ENCODE peak calls at places on chromosomes 12 and 14, in nine cellular contexts. L is epithelial cell of proximal tubule, E is stomach, J is MM.1S, I is GM23338, B is mammary epithelial cell, Q is ovary, W is fibroblast of lung, R is A549. K is an unnamed sample.

GRCh38 chr12:74794522-74794921 is 256.9 kb downstream of the ATXN7L3B start:
- DNase-seq in Q (no peak), B (peak; percentile 0), W (no peak), L (no peak), R (no peak), I (no peak), E (no peak), J (no peak), K (no peak)

GRCh38 chr14:36805116-36805515 is 143.5 kb downstream of the PAX9 start:
- DNase-seq in W (no peak), I (peak; percentile 29), R (no peak), L (no peak), J (no peak), B (no peak), E (no peak), Q (no peak), K (no peak)

GRCh38 chr14:92613008-92613658 is 99.6 kb downstream of the RIN3 start:
- DNase-seq in E (no peak), B (no peak), I (peak; percentile 89), R (no peak), J (no peak), W (no peak), Q (no peak), L (no peak), K (no peak)

GRCh38 chr12:82097877-82098276 is 260.3 kb downstream of the CCDC59 start:
- DNase-seq in J (no peak), I (no peak), Q (no peak), W (no peak), L (no peak), E (no peak), R (no peak), B (no peak), K (no peak)

GRCh38 chr14:92780865-92781264 is 13.2 kb upstream of the GOLGA5 start:
- DNase-seq in I (no peak), Q (no peak), W (no peak), J (no peak), E (no peak), R (no peak), L (no peak), B (no peak), K (no peak)

GRCh38 chr12:238116-238515 is 24.2 kb upstream of the SLC6A12 start:
- DNase-seq in W (no peak), L (no peak), I (no peak), J (no peak), R (no peak), B (no peak), Q (no peak), E (no peak), K (no peak)

GRCh38 chr12:59620326-59620725 is 24.5 kb downstream of the SLC16A7 start:
- DNase-seq in Q (no peak), R (no peak), I (no peak), B (no peak), J (no peak), L (no peak), W (no peak), E (no peak), K (no peak)

GRCh38 chr12:12701457-12701856 is 5.5 kb upstream of the GPR19 start:
- DNase-seq in L (no peak), I (peak; percentile 75), E (no peak), W (no peak), B (no peak), R (no peak), J (no peak), Q (no peak), K (no peak)

GRCh38 chr14:93085916-93086315 is 29.8 kb downstream of the ITPK1 start:
- DNase-seq in Q (no peak), B (peak; percentile 55), L (peak; percentile 23), E (no peak), I (peak; percentile 64), J (no peak), W (no peak), R (no peak), K (no peak)

GRCh38 chr14:103628684-103629502 is at the start of gene KLC1:
- DNase-seq in R (peak; percentile 71), E (peak; percentile 87), L (no peak), B (peak; percentile 73), J (peak; percentile 41), I (peak; percentile 86), Q (peak; percentile 92), W (peak; percentile 64), K (no peak)

GRCh38 chr14:54117401-54117800 is 160.8 kb upstream of the BMP4 start:
- DNase-seq in J (no peak), W (no peak), E (no peak), Q (no peak), I (no peak), B (no peak), L (no peak), R (no peak), K (no peak)

GRCh38 chr14:64502476-64503183 is 1.0 kb downstream of the ZBTB25 start:
- DNase-seq in B (peak; percentile 52), J (peak; percentile 26), Q (peak; percentile 36), R (no peak), I (peak; percentile 50), E (peak; percentile 43), L (no peak), W (peak; percentile 21), K (no peak)

GRCh38 chr12:21940972-21941521 is at the start of gene ABCC9:
- DNase-seq in Q (peak; percentile 72), L (no peak), R (no peak), W (peak; percentile 48), I (peak; percentile 63), E (peak; percentile 28), J (no peak), B (no peak), K (no peak)

GRCh38 chr12:43805149-43805856 is 814 bp downstream of the TWF1 start:
- DNase-seq in L (no peak), B (peak; percentile 16), E (no peak), J (peak; percentile 21), R (peak; percentile 5), Q (no peak), I (peak; percentile 8), W (peak; percentile 12), K (no peak)

GRCh38 chr14:100374891-100375272 is 51.7 kb downstream of the SLC25A47 start:
- DNase-seq in R (no peak), W (no peak), Q (no peak), B (peak; percentile 9), I (no peak), J (no peak), E (no peak), L (no peak), K (no peak)

DNA sequence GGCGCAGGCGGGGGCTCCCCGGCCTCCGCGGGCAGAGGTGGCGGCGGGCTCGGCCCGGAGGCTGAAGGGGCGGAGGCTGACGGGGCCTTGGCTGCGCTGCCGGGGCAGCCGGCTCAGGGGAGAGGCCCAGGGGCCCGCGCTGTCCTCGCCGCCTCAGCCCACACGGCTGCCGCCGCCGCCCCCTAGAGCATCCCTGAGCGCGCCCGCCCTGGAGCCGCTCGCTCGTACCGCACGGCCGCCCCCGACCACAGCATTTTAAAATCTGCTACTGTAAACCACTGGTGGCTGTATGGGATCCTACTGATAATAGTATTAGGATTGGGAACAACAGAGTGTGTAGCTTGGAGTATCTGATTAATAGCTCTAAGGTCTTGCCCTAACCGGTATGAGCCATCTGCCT is 22.2 kb upstream of the EDDM3A start:
- DNase-seq in B (no peak), L (no peak), I (peak; percentile 66), R (no peak), J (no peak), Q (no peak), E (no peak), W (no peak), K (no peak)
- H3K4me3 ChIP-seq in B (peak overlapping the region; percentile 38), L (no peak overlapping the region), I (peak overlapping the region; percentile 45), R (no peak overlapping the region), J (no peak overlapping the region), Q (no peak overlapping the region), E (no peak overlapping the region), W (no peak overlapping the region), K (no peak overlapping the region)

DNA sequence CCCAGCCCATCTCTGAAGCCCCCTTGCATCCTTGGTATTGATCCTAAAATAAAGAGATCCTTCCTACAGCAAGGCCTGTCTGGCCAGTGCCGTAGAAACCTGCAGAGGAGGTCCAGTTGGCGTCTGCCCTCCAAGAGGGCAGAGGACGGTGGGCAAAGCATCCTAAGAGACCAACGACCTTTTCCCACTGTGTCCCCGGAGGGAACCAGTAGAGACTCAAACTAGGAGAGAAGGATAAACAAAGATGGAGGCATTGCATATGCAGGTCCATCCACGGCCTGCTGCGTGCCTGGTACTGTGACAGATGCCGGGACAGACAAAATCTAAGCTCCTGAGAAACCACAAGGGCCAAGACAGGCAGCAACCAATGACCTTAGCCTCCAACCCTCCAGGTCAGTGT is 3.8 kb downstream of the NCKAP5L start:
- DNase-seq in L (no peak), I (no peak), J (no peak), B (no peak), Q (no peak), R (no peak), W (no peak), E (no peak), K (no peak)
- H3K4me3 ChIP-seq in L (no peak overlapping the region), I (no peak overlapping the region), J (no peak overlapping the region), B (no peak overlapping the region), Q (no peak overlapping the region), R (no peak overlapping the region), W (no peak overlapping the region), E (no peak overlapping the region), K (no peak overlapping the region)

GRCh38 chr12:106417926-106418910 is 60.7 kb downstream of the POLR3B start:
- DNase-seq in Q (no peak), J (no peak), I (no peak), R (no peak), L (peak; percentile 56), E (no peak), W (peak; percentile 65), B (peak; percentile 62), K (no peak)
- H3K4me3 ChIP-seq in Q (no peak overlapping the region), J (no peak overlapping the region), I (no peak overlapping the region), R (no peak overlapping the region), L (no peak overlapping the region), E (no peak overlapping the region), W (no peak overlapping the region), B (no peak overlapping the region), K (no peak overlapping the region)

DNA sequence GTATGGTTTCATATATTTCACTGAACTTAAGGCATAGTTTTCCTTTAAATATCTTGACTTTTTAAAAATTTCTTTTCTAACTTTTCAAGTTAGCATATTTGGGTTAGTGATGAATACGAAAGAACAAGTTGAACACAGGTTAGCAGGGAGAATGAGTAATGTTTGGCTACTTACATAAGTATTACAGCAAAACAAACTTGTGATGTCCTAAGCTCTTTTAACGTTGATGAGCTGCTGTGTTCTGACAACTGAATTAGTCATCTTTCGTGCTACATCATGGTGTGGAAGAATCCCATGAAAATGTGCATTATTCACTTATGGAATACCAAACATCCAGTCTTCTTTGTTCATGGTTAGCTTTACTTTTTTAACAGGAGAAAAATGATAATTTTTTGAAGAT is 36.3 kb upstream of the PDZRN4 start:
- DNase-seq in W (no peak), Q (no peak), E (no peak), L (no peak), I (no peak), B (peak; percentile 69), J (no peak), R (peak; percentile 43), K (no peak)
- H3K4me3 ChIP-seq in W (no peak overlapping the region), Q (no peak overlapping the region), E (no peak overlapping the region), L (no peak overlapping the region), I (no peak overlapping the region), B (no peak overlapping the region), J (no peak overlapping the region), R (no peak overlapping the region), K (no peak overlapping the region)

GRCh38 chr12:120856980-120857379 is 47.2 kb downstream of the SPPL3 start:
- DNase-seq in E (no peak), W (no peak), J (no peak), Q (no peak), R (no peak), I (peak; percentile 22), B (peak; percentile 61), L (no peak), K (no peak)
- H3K4me3 ChIP-seq in E (no peak overlapping the region), W (no peak overlapping the region), J (no peak overlapping the region), Q (no peak overlapping the region), R (no peak overlapping the region), I (no peak overlapping the region), B (no peak overlapping the region), L (no peak overlapping the region), K (no peak overlapping the region)

K was measured in LNCaP clone FGC.